ENCODE peak calls at places on chromosomes 13 and 19, in five cellular contexts. One of them, this sample, is unnamed.

GRCh38 chr19:35732540-35733179 is 9.6 kb downstream of the IGFLR1 start:
- DNase-seq in HTR-8/SVneo: no peak
- DNase-seq in coronary artery: no peak
- DNase-seq in GM10248: no peak
- DNase-seq in NCI-H1694: no peak
- DNase-seq in this sample: no peak

GRCh38 chr19:3784607-3785463 is 1.3 kb downstream of the MATK start:
- DNase-seq in HTR-8/SVneo: peak
- DNase-seq in NCI-H1694: no peak
- DNase-seq in coronary artery: peak
- DNase-seq in GM10248: no peak
- DNase-seq in this sample: no peak

GRCh38 chr13:44147222-44147621 is 226.4 kb upstream of the SERP2 start:
- DNase-seq in HTR-8/SVneo: no peak
- DNase-seq in coronary artery: no peak
- DNase-seq in NCI-H1694: no peak
- DNase-seq in GM10248: no peak
- DNase-seq in this sample: no peak

GRCh38 chr19:42143341-42144234 is 11.3 kb upstream of the POU2F2 start:
- DNase-seq in coronary artery: no peak
- DNase-seq in NCI-H1694: no peak
- DNase-seq in GM10248: no peak
- DNase-seq in HTR-8/SVneo: no peak
- DNase-seq in this sample: no peak

GRCh38 chr13:66994097-66994496 is 236.0 kb downstream of the PCDH9 start:
- DNase-seq in GM10248: peak
- DNase-seq in HTR-8/SVneo: no peak
- DNase-seq in coronary artery: peak
- DNase-seq in NCI-H1694: no peak
- DNase-seq in this sample: peak

GRCh38 chr13:106314417-106314816 is 221.0 kb downstream of the EFNB2 start:
- DNase-seq in GM10248: no peak
- DNase-seq in coronary artery: no peak
- DNase-seq in HTR-8/SVneo: no peak
- DNase-seq in NCI-H1694: no peak
- DNase-seq in this sample: no peak

GRCh38 chr13:97185751-97186150 is 36.4 kb upstream of the MBNL2 start:
- DNase-seq in HTR-8/SVneo: no peak
- DNase-seq in GM10248: no peak
- DNase-seq in NCI-H1694: no peak
- DNase-seq in coronary artery: no peak
- DNase-seq in this sample: no peak

GRCh38 chr13:20391597-20392452 is 133.8 kb downstream of the CRYL1 start:
- DNase-seq in NCI-H1694: no peak
- DNase-seq in HTR-8/SVneo: no peak
- DNase-seq in coronary artery: peak
- DNase-seq in GM10248: no peak
- DNase-seq in this sample: no peak

GRCh38 chr13:112454648-112455334 is 78.6 kb downstream of the SPACA7 start:
- DNase-seq in coronary artery: no peak
- DNase-seq in NCI-H1694: no peak
- DNase-seq in HTR-8/SVneo: no peak
- DNase-seq in GM10248: no peak
- DNase-seq in this sample: no peak

GRCh38 chr19:33878912-33879810 is 82.5 kb downstream of the KCTD15 start:
- DNase-seq in HTR-8/SVneo: no peak
- DNase-seq in GM10248: no peak
- DNase-seq in NCI-H1694: no peak
- DNase-seq in coronary artery: no peak
- DNase-seq in this sample: no peak

GRCh38 chr19:42092350-42092749 is 16.4 kb downstream of the ZNF574 start:
- DNase-seq in GM10248: no peak
- DNase-seq in NCI-H1694: peak
- DNase-seq in coronary artery: no peak
- DNase-seq in HTR-8/SVneo: peak
- DNase-seq in this sample: no peak

GRCh38 chr19:38717855-38718254 is 26.4 kb downstream of the CAPN12 start:
- DNase-seq in HTR-8/SVneo: no peak
- DNase-seq in GM10248: no peak
- DNase-seq in NCI-H1694: no peak
- DNase-seq in coronary artery: no peak
- DNase-seq in this sample: no peak